ENCODE peak calls at places on chromosomes 2 and 18, in eight cellular contexts. One of them, this sample, is unnamed.

GRCh38 chr2:25301453-25302352 is 40.0 kb downstream of the DNMT3A start:
- DNase-seq in stimulated activated CD8-positive, alpha-beta memory T cell treated with anti-CD3 and anti-CD28 coated beads, Interleukin-15, amount 100 ng/mL, for 24 hours: no peak
- DNase-seq in dorsolateral prefrontal cortex: no peak
- DNase-seq in WTC11: no peak
- DNase-seq in left ventricle myocardium inferior: no peak
- DNase-seq in AG09309: peak; percentile 42
- DNase-seq in Peyer's patch: peak; percentile 77
- DNase-seq in NCI-H1694: no peak
- DNase-seq in this sample: no peak

GRCh38 chr2:129922571-129923264 is 56.7 kb upstream of the RAB6C start:
- DNase-seq in stimulated activated CD8-positive, alpha-beta memory T cell treated with anti-CD3 and anti-CD28 coated beads, Interleukin-15, amount 100 ng/mL, for 24 hours: no peak
- DNase-seq in dorsolateral prefrontal cortex: no peak
- DNase-seq in WTC11: peak; percentile 41
- DNase-seq in left ventricle myocardium inferior: no peak
- DNase-seq in AG09309: no peak
- DNase-seq in Peyer's patch: no peak
- DNase-seq in NCI-H1694: no peak
- DNase-seq in this sample: peak; percentile 14

GRCh38 chr2:1887915-1888314 is 143.6 kb upstream of the PXDN start:
- DNase-seq in stimulated activated CD8-positive, alpha-beta memory T cell treated with anti-CD3 and anti-CD28 coated beads, Interleukin-15, amount 100 ng/mL, for 24 hours: no peak
- DNase-seq in dorsolateral prefrontal cortex: no peak
- DNase-seq in WTC11: no peak
- DNase-seq in left ventricle myocardium inferior: no peak
- DNase-seq in AG09309: no peak
- DNase-seq in Peyer's patch: no peak
- DNase-seq in NCI-H1694: peak; percentile 77
- DNase-seq in this sample: no peak

GRCh38 chr18:58682429-58683069 is 11.3 kb downstream of the MALT1 start:
- DNase-seq in stimulated activated CD8-positive, alpha-beta memory T cell treated with anti-CD3 and anti-CD28 coated beads, Interleukin-15, amount 100 ng/mL, for 24 hours: no peak
- DNase-seq in dorsolateral prefrontal cortex: no peak
- DNase-seq in WTC11: no peak
- DNase-seq in left ventricle myocardium inferior: peak; percentile 57
- DNase-seq in AG09309: no peak
- DNase-seq in Peyer's patch: no peak
- DNase-seq in NCI-H1694: no peak
- DNase-seq in this sample: no peak

GRCh38 chr2:5482929-5483331 is 209.3 kb upstream of the SOX11 start:
- DNase-seq in stimulated activated CD8-positive, alpha-beta memory T cell treated with anti-CD3 and anti-CD28 coated beads, Interleukin-15, amount 100 ng/mL, for 24 hours: no peak
- DNase-seq in dorsolateral prefrontal cortex: no peak
- DNase-seq in WTC11: no peak
- DNase-seq in left ventricle myocardium inferior: no peak
- DNase-seq in AG09309: no peak
- DNase-seq in Peyer's patch: no peak
- DNase-seq in NCI-H1694: no peak
- DNase-seq in this sample: no peak

GRCh38 chr2:109247812-109248211 is 118.8 kb downstream of the SH3RF3 start:
- DNase-seq in stimulated activated CD8-positive, alpha-beta memory T cell treated with anti-CD3 and anti-CD28 coated beads, Interleukin-15, amount 100 ng/mL, for 24 hours: no peak
- DNase-seq in dorsolateral prefrontal cortex: no peak
- DNase-seq in WTC11: no peak
- DNase-seq in left ventricle myocardium inferior: no peak
- DNase-seq in AG09309: no peak
- DNase-seq in Peyer's patch: no peak
- DNase-seq in NCI-H1694: peak; percentile 16
- DNase-seq in this sample: no peak

GRCh38 chr2:11013196-11013595 is 101.5 kb downstream of the KCNF1 start:
- DNase-seq in stimulated activated CD8-positive, alpha-beta memory T cell treated with anti-CD3 and anti-CD28 coated beads, Interleukin-15, amount 100 ng/mL, for 24 hours: no peak
- DNase-seq in dorsolateral prefrontal cortex: no peak
- DNase-seq in WTC11: no peak
- DNase-seq in left ventricle myocardium inferior: no peak
- DNase-seq in AG09309: no peak
- DNase-seq in Peyer's patch: no peak
- DNase-seq in NCI-H1694: no peak
- DNase-seq in this sample: no peak

GRCh38 chr2:167135691-167136090 is 247.4 kb downstream of the XIRP2 start:
- DNase-seq in stimulated activated CD8-positive, alpha-beta memory T cell treated with anti-CD3 and anti-CD28 coated beads, Interleukin-15, amount 100 ng/mL, for 24 hours: no peak
- DNase-seq in dorsolateral prefrontal cortex: no peak
- DNase-seq in WTC11: no peak
- DNase-seq in left ventricle myocardium inferior: no peak
- DNase-seq in AG09309: no peak
- DNase-seq in Peyer's patch: no peak
- DNase-seq in NCI-H1694: no peak
- DNase-seq in this sample: no peak

GRCh38 chr2:44596537-44597320 is 235.0 kb downstream of the CAMKMT start:
- DNase-seq in stimulated activated CD8-positive, alpha-beta memory T cell treated with anti-CD3 and anti-CD28 coated beads, Interleukin-15, amount 100 ng/mL, for 24 hours: no peak
- DNase-seq in dorsolateral prefrontal cortex: no peak
- DNase-seq in WTC11: no peak
- DNase-seq in left ventricle myocardium inferior: no peak
- DNase-seq in AG09309: no peak
- DNase-seq in Peyer's patch: no peak
- DNase-seq in NCI-H1694: no peak
- DNase-seq in this sample: no peak

GRCh38 chr2:42164046-42164445 is 5.1 kb upstream of the EML4 start:
- DNase-seq in stimulated activated CD8-positive, alpha-beta memory T cell treated with anti-CD3 and anti-CD28 coated beads, Interleukin-15, amount 100 ng/mL, for 24 hours: no peak
- DNase-seq in dorsolateral prefrontal cortex: no peak
- DNase-seq in WTC11: no peak
- DNase-seq in left ventricle myocardium inferior: no peak
- DNase-seq in AG09309: no peak
- DNase-seq in Peyer's patch: no peak
- DNase-seq in NCI-H1694: no peak
- DNase-seq in this sample: no peak

GRCh38 chr2:174442546-174443510 is 44.0 kb downstream of the GPR155 start:
- DNase-seq in stimulated activated CD8-positive, alpha-beta memory T cell treated with anti-CD3 and anti-CD28 coated beads, Interleukin-15, amount 100 ng/mL, for 24 hours: no peak
- DNase-seq in dorsolateral prefrontal cortex: no peak
- DNase-seq in WTC11: no peak
- DNase-seq in left ventricle myocardium inferior: no peak
- DNase-seq in AG09309: peak; percentile 45
- DNase-seq in Peyer's patch: no peak
- DNase-seq in NCI-H1694: no peak
- DNase-seq in this sample: no peak